ENCODE peak calls at places on chromosomes 4 and X, in nine cellular contexts. One of them, this sample, is unnamed.

GRCh38 chr4:156377036-156377700 is 423.5 kb upstream of the CTSO start:
- DNase-seq in Peyer's patch: no peak
- DNase-seq in neural progenitor cell: no peak
- DNase-seq in body of pancreas: no peak
- DNase-seq in heart left ventricle: no peak
- DNase-seq in neuronal stem cell: no peak
- DNase-seq in CD4-positive, alpha-beta memory T cell: no peak
- DNase-seq in left lung: no peak
- DNase-seq in pancreas: no peak
- DNase-seq in this sample: no peak

GRCh38 chrX:69996102-69996468 is 53.7 kb downstream of the AWAT2 start:
- DNase-seq in body of pancreas: no peak
- DNase-seq in left lung: no peak
- DNase-seq in Peyer's patch: no peak
- DNase-seq in heart left ventricle: no peak
- DNase-seq in neuronal stem cell: no peak
- DNase-seq in CD4-positive, alpha-beta memory T cell: no peak
- DNase-seq in neural progenitor cell: no peak
- DNase-seq in pancreas: no peak
- DNase-seq in this sample: no peak

GRCh38 chrX:134294548-134294947 is 57.6 kb downstream of the CCDC160 start:
- DNase-seq in heart left ventricle: no peak
- DNase-seq in neural progenitor cell: no peak
- DNase-seq in CD4-positive, alpha-beta memory T cell: no peak
- DNase-seq in neuronal stem cell: no peak
- DNase-seq in left lung: no peak
- DNase-seq in body of pancreas: no peak
- DNase-seq in pancreas: no peak
- DNase-seq in Peyer's patch: no peak
- DNase-seq in this sample: no peak

GRCh38 chr4:8350841-8351461 is 81.4 kb downstream of the HTRA3 start:
- DNase-seq in CD4-positive, alpha-beta memory T cell: no peak
- DNase-seq in neural progenitor cell: no peak
- DNase-seq in neuronal stem cell: no peak
- DNase-seq in heart left ventricle: no peak
- DNase-seq in Peyer's patch: no peak
- DNase-seq in pancreas: no peak
- DNase-seq in body of pancreas: no peak
- DNase-seq in left lung: peak; percentile 53
- DNase-seq in this sample: no peak

GRCh38 chrX:20067709-20068315 is 48.9 kb downstream of the MAP7D2 start:
- DNase-seq in CD4-positive, alpha-beta memory T cell: no peak
- DNase-seq in neural progenitor cell: no peak
- DNase-seq in pancreas: peak; percentile 77
- DNase-seq in body of pancreas: peak; percentile 60
- DNase-seq in heart left ventricle: peak; percentile 41
- DNase-seq in Peyer's patch: peak; percentile 52
- DNase-seq in neuronal stem cell: peak; percentile 9
- DNase-seq in left lung: peak; percentile 69
- DNase-seq in this sample: no peak

GRCh38 chr4:111037591-111037990 is 414.7 kb upstream of the PITX2 start:
- DNase-seq in left lung: no peak
- DNase-seq in heart left ventricle: no peak
- DNase-seq in pancreas: no peak
- DNase-seq in neuronal stem cell: no peak
- DNase-seq in body of pancreas: no peak
- DNase-seq in CD4-positive, alpha-beta memory T cell: no peak
- DNase-seq in Peyer's patch: no peak
- DNase-seq in neural progenitor cell: no peak
- DNase-seq in this sample: no peak

GRCh38 chr4:58825278-58825677 is 1715.1 kb upstream of the IGFBP7 start:
- DNase-seq in CD4-positive, alpha-beta memory T cell: no peak
- DNase-seq in left lung: no peak
- DNase-seq in pancreas: no peak
- DNase-seq in body of pancreas: no peak
- DNase-seq in Peyer's patch: no peak
- DNase-seq in neural progenitor cell: no peak
- DNase-seq in neuronal stem cell: no peak
- DNase-seq in heart left ventricle: no peak
- DNase-seq in this sample: no peak

GRCh38 chr4:14719053-14719452 is 283.2 kb upstream of the CPEB2 start:
- DNase-seq in CD4-positive, alpha-beta memory T cell: no peak
- DNase-seq in pancreas: no peak
- DNase-seq in left lung: peak; percentile 9
- DNase-seq in heart left ventricle: peak; percentile 8
- DNase-seq in body of pancreas: peak; percentile 12
- DNase-seq in Peyer's patch: no peak
- DNase-seq in neural progenitor cell: no peak
- DNase-seq in neuronal stem cell: no peak
- DNase-seq in this sample: no peak

GRCh38 chr4:185592845-185593488 is 57.7 kb upstream of the PDLIM3 start:
- DNase-seq in heart left ventricle: no peak
- DNase-seq in neural progenitor cell: no peak
- DNase-seq in CD4-positive, alpha-beta memory T cell: no peak
- DNase-seq in pancreas: no peak
- DNase-seq in neuronal stem cell: no peak
- DNase-seq in body of pancreas: no peak
- DNase-seq in Peyer's patch: no peak
- DNase-seq in left lung: no peak
- DNase-seq in this sample: no peak

GRCh38 chrX:39167791-39168190 is 366.5 kb downstream of the MID1IP1 start:
- DNase-seq in body of pancreas: no peak
- DNase-seq in heart left ventricle: no peak
- DNase-seq in neural progenitor cell: no peak
- DNase-seq in Peyer's patch: no peak
- DNase-seq in CD4-positive, alpha-beta memory T cell: no peak
- DNase-seq in left lung: no peak
- DNase-seq in pancreas: no peak
- DNase-seq in neuronal stem cell: no peak
- DNase-seq in this sample: no peak

GRCh38 chrX:110396777-110397176 is 38.1 kb downstream of the RTL9 start:
- DNase-seq in Peyer's patch: no peak
- DNase-seq in pancreas: no peak
- DNase-seq in CD4-positive, alpha-beta memory T cell: no peak
- DNase-seq in heart left ventricle: no peak
- DNase-seq in neuronal stem cell: no peak
- DNase-seq in body of pancreas: no peak
- DNase-seq in neural progenitor cell: no peak
- DNase-seq in left lung: no peak
- DNase-seq in this sample: no peak

GRCh38 chrX:49108641-49109040 is 14.9 kb downstream of the GPKOW start:
- DNase-seq in Peyer's patch: no peak
- DNase-seq in CD4-positive, alpha-beta memory T cell: no peak
- DNase-seq in neural progenitor cell: no peak
- DNase-seq in body of pancreas: no peak
- DNase-seq in neuronal stem cell: no peak
- DNase-seq in heart left ventricle: no peak
- DNase-seq in pancreas: no peak
- DNase-seq in left lung: no peak
- DNase-seq in this sample: no peak

GRCh38 chrX:49110417-49110816 is 13.1 kb downstream of the GPKOW start:
- DNase-seq in neuronal stem cell: no peak
- DNase-seq in left lung: no peak
- DNase-seq in heart left ventricle: no peak
- DNase-seq in CD4-positive, alpha-beta memory T cell: no peak
- DNase-seq in neural progenitor cell: no peak
- DNase-seq in Peyer's patch: no peak
- DNase-seq in pancreas: no peak
- DNase-seq in body of pancreas: no peak
- DNase-seq in this sample: no peak

GRCh38 chrX:49106296-49106695 is 17.2 kb downstream of the GPKOW start:
- DNase-seq in pancreas: no peak
- DNase-seq in heart left ventricle: no peak
- DNase-seq in body of pancreas: no peak
- DNase-seq in left lung: no peak
- DNase-seq in CD4-positive, alpha-beta memory T cell: no peak
- DNase-seq in neural progenitor cell: no peak
- DNase-seq in Peyer's patch: no peak
- DNase-seq in neuronal stem cell: no peak
- DNase-seq in this sample: no peak

GRCh38 chrX:49103637-49104036 is 19.9 kb downstream of the GPKOW start:
- DNase-seq in body of pancreas: no peak
- DNase-seq in CD4-positive, alpha-beta memory T cell: no peak
- DNase-seq in pancreas: no peak
- DNase-seq in neural progenitor cell: no peak
- DNase-seq in Peyer's patch: no peak
- DNase-seq in heart left ventricle: no peak
- DNase-seq in left lung: no peak
- DNase-seq in neuronal stem cell: no peak
- DNase-seq in this sample: no peak

DNA sequence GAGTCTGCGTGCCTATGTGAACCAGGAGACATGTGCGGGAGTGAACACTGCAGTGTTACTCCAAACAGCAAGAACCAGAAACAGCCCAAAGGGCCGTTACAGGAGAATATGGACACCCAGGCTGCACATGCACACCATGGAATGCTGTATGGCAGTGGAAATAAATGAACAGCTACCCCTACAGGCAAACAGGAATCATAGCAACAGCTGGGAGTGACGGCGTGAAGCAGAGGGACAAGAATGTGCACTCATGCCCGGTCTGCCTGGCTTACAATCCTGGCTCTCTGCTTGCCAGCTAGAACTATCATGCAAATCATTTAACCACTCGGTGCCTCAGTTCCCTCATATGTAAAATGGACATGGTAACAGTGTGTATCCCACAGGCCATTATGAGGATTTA is 16.6 kb downstream of the GPKOW start:
- DNase-seq in neuronal stem cell: no peak
- DNase-seq in neural progenitor cell: peak; percentile 47
- DNase-seq in pancreas: no peak
- DNase-seq in body of pancreas: peak; percentile 31
- DNase-seq in CD4-positive, alpha-beta memory T cell: no peak
- DNase-seq in left lung: no peak
- DNase-seq in heart left ventricle: no peak
- DNase-seq in Peyer's patch: no peak
- DNase-seq in this sample: no peak
- H3K4me3 ChIP-seq in neuronal stem cell: no peak overlapping the region
- H3K4me3 ChIP-seq in neural progenitor cell: no peak overlapping the region
- H3K4me3 ChIP-seq in pancreas: no peak overlapping the region
- H3K4me3 ChIP-seq in body of pancreas: no peak overlapping the region
- H3K4me3 ChIP-seq in CD4-positive, alpha-beta memory T cell: no peak overlapping the region
- H3K4me3 ChIP-seq in left lung: no peak overlapping the region
- H3K4me3 ChIP-seq in heart left ventricle: no peak overlapping the region
- H3K4me3 ChIP-seq in Peyer's patch: no peak overlapping the region
- H3K4me3 ChIP-seq in this sample: no peak overlapping the region

DNA sequence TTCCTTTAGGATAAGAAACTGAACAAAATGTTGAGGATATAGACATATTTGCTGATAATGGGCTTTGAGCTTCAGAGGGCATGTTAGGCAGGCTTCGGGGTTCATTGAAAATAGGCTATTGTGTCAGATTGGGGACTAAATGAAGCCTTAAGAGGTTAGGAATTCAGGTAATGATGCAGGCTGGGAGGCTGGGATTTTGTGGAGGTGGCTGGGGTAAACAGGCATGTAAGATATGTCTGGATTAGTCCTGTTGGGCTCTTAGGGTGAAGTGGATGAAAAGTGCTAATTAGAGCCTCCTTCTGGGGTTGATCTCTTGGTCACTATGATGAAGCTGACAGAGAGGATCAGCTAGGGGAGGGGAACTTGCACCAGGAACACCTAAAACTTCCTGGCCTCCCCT is 80.2 kb upstream of the ESX1 start:
- DNase-seq in CD4-positive, alpha-beta memory T cell: no peak
- DNase-seq in left lung: no peak
- DNase-seq in body of pancreas: no peak
- DNase-seq in neuronal stem cell: no peak
- DNase-seq in pancreas: no peak
- DNase-seq in Peyer's patch: no peak
- DNase-seq in heart left ventricle: no peak
- DNase-seq in neural progenitor cell: no peak
- DNase-seq in this sample: no peak
- H3K27ac ChIP-seq in CD4-positive, alpha-beta memory T cell: no peak overlapping the region
- H3K27ac ChIP-seq in left lung: no peak overlapping the region
- H3K27ac ChIP-seq in body of pancreas: no peak overlapping the region
- H3K27ac ChIP-seq in neuronal stem cell: no peak overlapping the region
- H3K27ac ChIP-seq in pancreas: no peak overlapping the region
- H3K27ac ChIP-seq in Peyer's patch: no peak overlapping the region
- H3K27ac ChIP-seq in heart left ventricle: no peak overlapping the region
- H3K27ac ChIP-seq in neural progenitor cell: no peak overlapping the region
- H3K27ac ChIP-seq in this sample: no peak overlapping the region

GRCh38 chr4:153530284-153530995 is 64.3 kb downstream of the TMEM131L start:
- DNase-seq in pancreas: no peak
- DNase-seq in body of pancreas: no peak
- DNase-seq in Peyer's patch: no peak
- DNase-seq in left lung: no peak
- DNase-seq in neural progenitor cell: no peak
- DNase-seq in CD4-positive, alpha-beta memory T cell: no peak
- DNase-seq in heart left ventricle: peak; percentile 20
- DNase-seq in neuronal stem cell: no peak
- DNase-seq in this sample: no peak

GRCh38 chr4:153530996-153531375 is 64.8 kb downstream of the TMEM131L start:
- DNase-seq in heart left ventricle: no peak
- DNase-seq in pancreas: no peak
- DNase-seq in CD4-positive, alpha-beta memory T cell: no peak
- DNase-seq in Peyer's patch: no peak
- DNase-seq in neural progenitor cell: no peak
- DNase-seq in body of pancreas: no peak
- DNase-seq in neuronal stem cell: no peak
- DNase-seq in left lung: no peak
- DNase-seq in this sample: no peak

GRCh38 chr4:153533387-153533786 is 67.2 kb downstream of the TMEM131L start:
- DNase-seq in pancreas: no peak
- DNase-seq in CD4-positive, alpha-beta memory T cell: no peak
- DNase-seq in neural progenitor cell: no peak
- DNase-seq in heart left ventricle: no peak
- DNase-seq in neuronal stem cell: no peak
- DNase-seq in Peyer's patch: no peak
- DNase-seq in left lung: no peak
- DNase-seq in body of pancreas: no peak
- DNase-seq in this sample: no peak

GRCh38 chr4:153532636-153533035 is 66.5 kb downstream of the TMEM131L start:
- DNase-seq in CD4-positive, alpha-beta memory T cell: no peak
- DNase-seq in Peyer's patch: no peak
- DNase-seq in left lung: no peak
- DNase-seq in pancreas: no peak
- DNase-seq in neuronal stem cell: no peak
- DNase-seq in body of pancreas: no peak
- DNase-seq in heart left ventricle: no peak
- DNase-seq in neural progenitor cell: no peak
- DNase-seq in this sample: no peak

DNA sequence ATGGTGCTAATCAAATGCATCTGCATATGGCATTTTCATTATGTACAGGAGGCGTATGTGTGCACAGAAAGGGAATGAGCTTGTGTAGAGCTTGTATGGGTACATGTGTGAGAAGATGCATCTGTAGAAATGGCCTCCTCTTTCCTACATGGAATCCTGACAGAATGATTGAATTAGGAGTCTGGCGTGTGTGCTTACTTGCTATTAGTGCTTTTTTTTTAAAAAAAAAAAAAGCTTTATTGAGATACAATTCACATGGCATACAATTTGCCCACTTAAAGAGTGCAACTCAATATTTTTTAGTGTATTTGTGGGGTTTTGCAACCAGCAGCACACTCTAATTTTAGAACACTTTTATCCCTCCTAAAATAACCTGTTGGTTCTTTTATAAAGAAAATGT is 66.1 kb downstream of the TMEM131L start:
- DNase-seq in left lung: no peak
- DNase-seq in neural progenitor cell: no peak
- DNase-seq in body of pancreas: no peak
- DNase-seq in Peyer's patch: no peak
- DNase-seq in neuronal stem cell: no peak
- DNase-seq in CD4-positive, alpha-beta memory T cell: no peak
- DNase-seq in pancreas: no peak
- DNase-seq in heart left ventricle: no peak
- DNase-seq in this sample: no peak
- H3K4me1 ChIP-seq in left lung: peaks cover 9% of the 10 kb centered on the region
- H3K4me1 ChIP-seq in neural progenitor cell: peaks cover 24% of the 10 kb centered on the region
- H3K4me1 ChIP-seq in body of pancreas: peaks cover 84% of the 10 kb centered on the region
- H3K4me1 ChIP-seq in Peyer's patch: no peaks in the 10 kb centered on the region
- H3K4me1 ChIP-seq in neuronal stem cell: peaks cover 5% of the 10 kb centered on the region
- H3K4me1 ChIP-seq in CD4-positive, alpha-beta memory T cell: peaks cover 97% of the 10 kb centered on the region
- H3K4me1 ChIP-seq in pancreas: peaks cover 36% of the 10 kb centered on the region
- H3K4me1 ChIP-seq in heart left ventricle: peaks cover 37% of the 10 kb centered on the region
- H3K4me1 ChIP-seq in this sample: peaks cover 90% of the 10 kb centered on the region

GRCh38 chr4:1264942-1265341 is 16.0 kb upstream of the CTBP1 start:
- DNase-seq in body of pancreas: no peak
- DNase-seq in heart left ventricle: no peak
- DNase-seq in neural progenitor cell: no peak
- DNase-seq in left lung: no peak
- DNase-seq in CD4-positive, alpha-beta memory T cell: no peak
- DNase-seq in neuronal stem cell: no peak
- DNase-seq in Peyer's patch: no peak
- DNase-seq in pancreas: no peak
- DNase-seq in this sample: no peak
- H3K4me3 ChIP-seq in body of pancreas: no peak overlapping the region
- H3K4me3 ChIP-seq in heart left ventricle: no peak overlapping the region
- H3K4me3 ChIP-seq in neural progenitor cell: no peak overlapping the region
- H3K4me3 ChIP-seq in left lung: no peak overlapping the region
- H3K4me3 ChIP-seq in CD4-positive, alpha-beta memory T cell: no peak overlapping the region
- H3K4me3 ChIP-seq in neuronal stem cell: no peak overlapping the region
- H3K4me3 ChIP-seq in Peyer's patch: no peak overlapping the region
- H3K4me3 ChIP-seq in pancreas: no peak overlapping the region
- H3K4me3 ChIP-seq in this sample: no peak overlapping the region

This sample was measured in naive thymus-derived CD4-positive, alpha-beta T cell.